ENCODE peak calls at places on chromosomes 12 and 14, in seven cellular contexts. One of them, this sample, is unnamed.

GRCh38 chr12:66188584-66189475 is at the start of gene IRAK3:
- DNase-seq in H1: peak
- DNase-seq in K562: no peak
- DNase-seq in HCT116: no peak
- DNase-seq in SK-N-SH: peak
- DNase-seq in HepG2: no peak
- DNase-seq in GM12878: no peak
- DNase-seq in this sample: peak

GRCh38 chr14:25904446-25904845 is 693.4 kb downstream of the NOVA1 start:
- DNase-seq in H1: no peak
- DNase-seq in K562: no peak
- DNase-seq in HCT116: no peak
- DNase-seq in SK-N-SH: no peak
- DNase-seq in HepG2: no peak
- DNase-seq in GM12878: no peak
- DNase-seq in this sample: peak

GRCh38 chr14:23512156-23512555 is 39.4 kb downstream of the ZFHX2 start:
- DNase-seq in H1: no peak
- DNase-seq in K562: no peak
- DNase-seq in HCT116: no peak
- DNase-seq in SK-N-SH: peak
- DNase-seq in HepG2: no peak
- DNase-seq in GM12878: no peak
- DNase-seq in this sample: no peak

GRCh38 chr14:50603565-50603964 is 43.6 kb downstream of the ATL1 start:
- DNase-seq in H1: no peak
- DNase-seq in K562: no peak
- DNase-seq in HCT116: no peak
- DNase-seq in SK-N-SH: no peak
- DNase-seq in HepG2: no peak
- DNase-seq in GM12878: no peak
- DNase-seq in this sample: no peak

GRCh38 chr12:21476949-21477348 is 24.5 kb downstream of the RECQL start:
- DNase-seq in H1: no peak
- DNase-seq in K562: no peak
- DNase-seq in HCT116: no peak
- DNase-seq in SK-N-SH: no peak
- DNase-seq in HepG2: no peak
- DNase-seq in GM12878: no peak
- DNase-seq in this sample: no peak

GRCh38 chr14:42159138-42159537 is 552.5 kb downstream of the LRFN5 start:
- DNase-seq in H1: no peak
- DNase-seq in K562: no peak
- DNase-seq in HCT116: no peak
- DNase-seq in SK-N-SH: no peak
- DNase-seq in HepG2: no peak
- DNase-seq in GM12878: no peak
- DNase-seq in this sample: no peak

GRCh38 chr14:70448633-70449032 is 3.3 kb upstream of the ADAM21 start:
- DNase-seq in H1: no peak
- DNase-seq in K562: no peak
- DNase-seq in HCT116: no peak
- DNase-seq in SK-N-SH: no peak
- DNase-seq in HepG2: peak
- DNase-seq in GM12878: no peak
- DNase-seq in this sample: no peak

GRCh38 chr12:104733717-104734175 is 224.3 kb downstream of the SLC41A2 start:
- DNase-seq in H1: peak
- DNase-seq in K562: peak
- DNase-seq in HCT116: peak
- DNase-seq in SK-N-SH: peak
- DNase-seq in HepG2: peak
- DNase-seq in GM12878: no peak
- DNase-seq in this sample: no peak

GRCh38 chr12:75642226-75642625 is 130.8 kb upstream of the KRR1 start:
- DNase-seq in H1: no peak
- DNase-seq in K562: no peak
- DNase-seq in HCT116: no peak
- DNase-seq in SK-N-SH: no peak
- DNase-seq in HepG2: no peak
- DNase-seq in GM12878: no peak
- DNase-seq in this sample: no peak

GRCh38 chr12:2052861-2053674 is at the start of gene CACNA1C:
- DNase-seq in H1: peak
- DNase-seq in K562: no peak
- DNase-seq in HCT116: no peak
- DNase-seq in SK-N-SH: peak
- DNase-seq in HepG2: no peak
- DNase-seq in GM12878: no peak
- DNase-seq in this sample: peak

DNA sequence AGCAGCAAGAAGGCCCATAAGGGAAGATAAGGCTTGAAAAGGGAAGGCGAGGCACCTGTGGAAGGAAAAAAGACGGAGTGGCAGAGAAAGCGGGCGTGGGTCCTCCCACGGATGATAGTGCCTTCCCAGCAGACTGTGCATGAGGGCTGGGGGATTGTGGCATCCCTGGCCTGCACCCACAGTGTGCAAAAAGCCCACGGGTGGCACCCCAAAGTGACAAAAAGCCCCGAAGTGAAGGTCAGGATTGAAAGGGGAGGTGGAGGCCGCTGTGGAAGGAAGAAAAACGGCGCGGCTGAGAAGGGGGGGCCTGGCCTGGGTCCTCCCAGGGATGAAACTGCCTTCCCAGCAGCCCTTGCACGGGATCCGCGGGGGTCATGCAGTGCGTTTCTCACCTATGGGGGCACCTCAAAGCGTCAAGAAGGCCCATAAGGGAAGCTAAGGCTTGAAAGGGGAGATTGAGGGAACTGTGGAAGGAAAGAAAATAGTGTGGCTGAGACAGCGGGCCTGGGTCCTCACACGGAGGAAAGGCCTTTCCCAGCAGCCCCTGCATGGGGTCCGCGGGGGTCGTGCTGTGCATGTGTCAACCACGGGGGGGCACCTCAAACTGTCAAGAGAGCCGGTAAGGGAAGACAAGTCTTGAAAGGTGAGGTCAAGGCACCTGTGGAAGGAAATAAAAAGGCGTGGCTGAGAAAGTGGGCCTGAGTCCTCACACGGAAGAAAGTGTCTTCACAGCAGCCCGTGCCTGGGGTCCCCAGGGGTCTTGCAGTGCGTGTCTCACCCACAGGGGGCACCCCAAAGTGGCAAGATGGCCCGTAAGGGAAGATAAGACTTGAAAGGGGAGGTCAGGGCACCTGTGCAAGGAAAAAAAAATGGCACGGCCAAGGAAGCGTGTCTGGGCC is 274.1 kb downstream of the ALG10 start:
- DNase-seq in H1: no peak
- DNase-seq in K562: no peak
- DNase-seq in HCT116: no peak
- DNase-seq in SK-N-SH: no peak
- DNase-seq in HepG2: no peak
- DNase-seq in GM12878: no peak
- DNase-seq in this sample: no peak
- TF ChIP-seq JUND in H1: no peak
- TF ChIP-seq JUND in K562: no peak
- TF ChIP-seq JUND in HCT116: no peak
- TF ChIP-seq JUND in SK-N-SH: no peak
- TF ChIP-seq JUND in HepG2: no peak
- TF ChIP-seq JUND in GM12878: no peak
- TF ChIP-seq JUND in this sample: no peak

GRCh38 chr12:13069380-13069779 is 25.2 kb downstream of the FAM234B start:
- DNase-seq in H1: no peak
- DNase-seq in K562: no peak
- DNase-seq in HCT116: no peak
- DNase-seq in SK-N-SH: no peak
- DNase-seq in HepG2: no peak
- DNase-seq in GM12878: no peak
- DNase-seq in this sample: no peak

GRCh38 chr12:13075114-13075471 is 28.4 kb downstream of the GSG1 start:
- DNase-seq in H1: no peak
- DNase-seq in K562: no peak
- DNase-seq in HCT116: no peak
- DNase-seq in SK-N-SH: no peak
- DNase-seq in HepG2: no peak
- DNase-seq in GM12878: no peak
- DNase-seq in this sample: no peak

GRCh38 chr12:13074396-13075113 is 28.9 kb downstream of the GSG1 start:
- DNase-seq in H1: no peak
- DNase-seq in K562: no peak
- DNase-seq in HCT116: no peak
- DNase-seq in SK-N-SH: no peak
- DNase-seq in HepG2: no peak
- DNase-seq in GM12878: no peak
- DNase-seq in this sample: no peak

GRCh38 chr12:13073191-13073590 is 29.0 kb downstream of the FAM234B start:
- DNase-seq in H1: no peak
- DNase-seq in K562: no peak
- DNase-seq in HCT116: no peak
- DNase-seq in SK-N-SH: no peak
- DNase-seq in HepG2: no peak
- DNase-seq in GM12878: no peak
- DNase-seq in this sample: no peak

GRCh38 chr12:13071305-13072280 is 27.4 kb downstream of the FAM234B start:
- DNase-seq in H1: no peak
- DNase-seq in K562: no peak
- DNase-seq in HCT116: no peak
- DNase-seq in SK-N-SH: no peak
- DNase-seq in HepG2: no peak
- DNase-seq in GM12878: no peak
- DNase-seq in this sample: no peak
- TF ChIP-seq JUND in H1: no peak
- TF ChIP-seq JUND in K562: no peak
- TF ChIP-seq JUND in HCT116: no peak
- TF ChIP-seq JUND in SK-N-SH: no peak
- TF ChIP-seq JUND in HepG2: no peak
- TF ChIP-seq JUND in GM12878: no peak
- TF ChIP-seq JUND in this sample: no peak

GRCh38 chr12:12442548-12443071 is 85.7 kb downstream of the BORCS5 start:
- DNase-seq in H1: no peak
- DNase-seq in K562: peak
- DNase-seq in HCT116: peak
- DNase-seq in SK-N-SH: no peak
- DNase-seq in HepG2: no peak
- DNase-seq in GM12878: no peak
- DNase-seq in this sample: no peak

GRCh38 chr12:12443482-12443881 is 86.6 kb downstream of the BORCS5 start:
- DNase-seq in H1: no peak
- DNase-seq in K562: no peak
- DNase-seq in HCT116: no peak
- DNase-seq in SK-N-SH: no peak
- DNase-seq in HepG2: no peak
- DNase-seq in GM12878: no peak
- DNase-seq in this sample: no peak

GRCh38 chr12:12447837-12448236 is 91.0 kb downstream of the BORCS5 start:
- DNase-seq in H1: no peak
- DNase-seq in K562: no peak
- DNase-seq in HCT116: no peak
- DNase-seq in SK-N-SH: no peak
- DNase-seq in HepG2: no peak
- DNase-seq in GM12878: no peak
- DNase-seq in this sample: no peak

GRCh38 chr12:12445165-12445881 is 88.4 kb downstream of the BORCS5 start:
- DNase-seq in H1: no peak
- DNase-seq in K562: no peak
- DNase-seq in HCT116: no peak
- DNase-seq in SK-N-SH: no peak
- DNase-seq in HepG2: no peak
- DNase-seq in GM12878: no peak
- DNase-seq in this sample: no peak

GRCh38 chr12:12445882-12446181 is 89.0 kb downstream of the BORCS5 start:
- DNase-seq in H1: peak
- DNase-seq in K562: no peak
- DNase-seq in HCT116: no peak
- DNase-seq in SK-N-SH: no peak
- DNase-seq in HepG2: no peak
- DNase-seq in GM12878: no peak
- DNase-seq in this sample: no peak
- TF ChIP-seq JUND in H1: no peak
- TF ChIP-seq JUND in K562: no peak
- TF ChIP-seq JUND in HCT116: no peak
- TF ChIP-seq JUND in SK-N-SH: no peak
- TF ChIP-seq JUND in HepG2: no peak
- TF ChIP-seq JUND in GM12878: no peak
- TF ChIP-seq JUND in this sample: no peak

GRCh38 chr12:128820723-128821432 is 2.9 kb downstream of the SLC15A4 start:
- DNase-seq in H1: no peak
- DNase-seq in K562: no peak
- DNase-seq in HCT116: no peak
- DNase-seq in SK-N-SH: no peak
- DNase-seq in HepG2: no peak
- DNase-seq in GM12878: no peak
- DNase-seq in this sample: no peak
- TF ChIP-seq JUND in H1: no peak
- TF ChIP-seq JUND in K562: no peak
- TF ChIP-seq JUND in HCT116: no peak
- TF ChIP-seq JUND in SK-N-SH: no peak
- TF ChIP-seq JUND in HepG2: no peak
- TF ChIP-seq JUND in GM12878: no peak
- TF ChIP-seq JUND in this sample: no peak

This sample was measured in T47D.